ENCODE peak calls at places on chromosomes 5 and 9, in six cellular contexts. U is IMR-90, X is mesenchymal stem cell, G is H1, T is neuronal stem cell, W is trophoblast cell. N is an unnamed sample.

GRCh38 chr9:128689820-128690683 is 1.0 kb downstream of the SET start:
- DNase-seq in T (peak; percentile 41), X (peak; percentile 63), G (no peak), U (peak; percentile 37), W (no peak), N (peak; percentile 45)

GRCh38 chr9:130110596-130111021 is 56.9 kb downstream of the GPR107 start:
- DNase-seq in W (no peak), U (peak; percentile 59), X (peak; percentile 38), G (no peak), T (no peak), N (no peak)

GRCh38 chr9:85178486-85178885 is 509.0 kb downstream of the NTRK2 start:
- DNase-seq in W (no peak), T (no peak), X (no peak), U (no peak), G (no peak), N (peak; percentile 34)

GRCh38 chr5:30918171-30918570 is 275.3 kb upstream of the CDH6 start:
- DNase-seq in T (no peak), G (no peak), U (peak; percentile 81), X (no peak), W (no peak), N (no peak)

GRCh38 chr5:8756498-8757084 is 789.3 kb downstream of the SEMA5A start:
- DNase-seq in U (peak; percentile 60), G (peak; percentile 3), W (no peak), T (peak; percentile 55), X (peak; percentile 65), N (peak; percentile 36)

GRCh38 chr9:129109504-129109903 is 1.1 kb downstream of the CRAT start:
- DNase-seq in W (peak; percentile 91), U (no peak), G (no peak), T (no peak), X (peak; percentile 34), N (peak; percentile 45)

GRCh38 chr5:30725053-30725452 is 468.4 kb upstream of the CDH6 start:
- DNase-seq in W (no peak), G (no peak), U (no peak), X (no peak), T (no peak), N (no peak)

GRCh38 chr5:32852535-32852934 is 141.4 kb downstream of the NPR3 start:
- DNase-seq in U (peak; percentile 89), T (peak; percentile 42), X (peak; percentile 51), G (peak; percentile 33), W (no peak), N (peak; percentile 76)

GRCh38 chr5:29614202-29614601 is 1579.3 kb upstream of the CDH6 start:
- DNase-seq in W (no peak), T (no peak), G (no peak), X (no peak), U (no peak), N (no peak)

GRCh38 chr5:646396-647201 is 34.5 kb downstream of the CEP72 start:
- DNase-seq in X (no peak), T (no peak), W (no peak), U (no peak), G (no peak), N (no peak)

GRCh38 chr5:55633574-55634203 is 78.4 kb downstream of the SLC38A9 start:
- DNase-seq in U (peak; percentile 55), X (peak; percentile 36), W (no peak), T (no peak), G (no peak), N (no peak)

GRCh38 chr5:179596421-179596820 is 27.1 kb downstream of the HNRNPH1 start:
- DNase-seq in X (no peak), G (no peak), T (no peak), W (no peak), U (no peak), N (no peak)

GRCh38 chr9:16689352-16689938 is 181.0 kb downstream of the BNC2 start:
- DNase-seq in W (no peak), U (peak; percentile 39), G (no peak), X (peak; percentile 48), T (no peak), N (no peak)

GRCh38 chr9:21611896-21612295 is 129.8 kb upstream of the IFNE start:
- DNase-seq in U (no peak), W (no peak), X (no peak), G (no peak), T (no peak), N (no peak)

GRCh38 chr9:6049798-6050197 is 34.4 kb upstream of the RANBP6 start:
- DNase-seq in W (peak; percentile 3), X (no peak), U (no peak), G (no peak), T (no peak), N (peak; percentile 60)

GRCh38 chr9:124045076-124045829 is 33.7 kb downstream of the LHX2 start:
- DNase-seq in T (no peak), U (peak; percentile 22), X (peak; percentile 56), G (no peak), W (no peak), N (peak; percentile 51)

GRCh38 chr9:127229691-127230417 is 34.7 kb upstream of the GARNL3 start:
- DNase-seq in U (no peak), W (no peak), G (no peak), X (no peak), T (no peak), N (no peak)

GRCh38 chr9:36319183-36319582 is 60.9 kb upstream of the GNE start:
- DNase-seq in T (no peak), X (no peak), W (no peak), G (no peak), U (no peak), N (no peak)

GRCh38 chr5:179258922-179259730 is 86.1 kb downstream of the ADAMTS2 start:
- DNase-seq in X (peak; percentile 92), U (peak; percentile 72), W (no peak), T (no peak), G (no peak), N (peak; percentile 24)

GRCh38 chr5:1235379-1235778 is 10.2 kb downstream of the SLC6A18 start:
- DNase-seq in G (no peak), T (no peak), U (no peak), X (no peak), W (no peak), N (no peak)

GRCh38 chr9:123763910-123764588 is 165.9 kb downstream of the DENND1A start:
- DNase-seq in W (peak; percentile 38), U (peak; percentile 84), X (peak; percentile 46), T (no peak), G (no peak), N (no peak)

GRCh38 chr9:129776566-129776937 is 23.7 kb upstream of the PTGES start:
- DNase-seq in T (no peak), W (no peak), X (no peak), U (peak; percentile 11), G (no peak), N (no peak)

GRCh38 chr9:77534376-77535057 is 113.6 kb downstream of the GNA14 start:
- DNase-seq in U (no peak), X (no peak), G (no peak), W (no peak), T (no peak), N (peak; percentile 70)

GRCh38 chr5:55853818-55854217 is 2.7 kb downstream of the IL31RA start:
- DNase-seq in W (no peak), U (peak; percentile 67), X (peak; percentile 35), T (no peak), G (no peak), N (no peak)

DNA sequence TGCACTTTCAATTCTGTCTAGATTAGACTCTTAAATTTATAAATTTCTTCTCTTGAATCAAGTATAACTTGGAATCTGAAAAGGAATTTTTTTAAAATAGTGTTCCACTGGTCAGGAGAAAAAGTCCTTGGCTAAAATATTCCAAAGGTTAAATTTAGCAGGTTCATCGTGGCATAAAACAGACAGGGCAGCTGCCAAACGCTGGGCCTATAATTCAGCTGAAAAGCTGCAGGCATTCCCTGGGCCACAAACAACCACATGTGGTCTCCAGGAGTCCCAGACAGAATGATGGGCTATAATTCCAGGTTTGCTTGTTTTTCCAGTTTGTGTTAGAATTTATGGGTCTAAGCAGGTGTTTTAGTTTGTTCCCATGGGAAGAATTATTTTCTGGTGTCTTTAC is 71.1 kb upstream of the RETREG1 start:
- DNase-seq in U (no peak), G (no peak), T (no peak), W (no peak), X (no peak), N (no peak)
- H4K91ac ChIP-seq in U (no peak overlapping the region), G (no peak overlapping the region), T (no peak overlapping the region), W (no peak overlapping the region), X (no peak overlapping the region), N (no peak overlapping the region)

GRCh38 chr5:17218353-17219005 is 1.0 kb downstream of the BASP1 start:
- DNase-seq in X (peak; percentile 84), T (peak; percentile 20), U (peak; percentile 67), G (no peak), W (peak; percentile 56), N (no peak)

GRCh38 chr5:17219006-17219422 is 1.6 kb downstream of the BASP1 start:
- DNase-seq in X (peak; percentile 48), U (no peak), T (peak; percentile 64), G (no peak), W (no peak), N (peak; percentile 75)

GRCh38 chr5:17217421-17218352 is at the start of gene BASP1:
- DNase-seq in G (no peak), W (peak; percentile 71), X (peak; percentile 85), T (peak; percentile 80), U (peak; percentile 75), N (peak; percentile 86)

GRCh38 chr5:17216974-17217325 is 481 bp upstream of the BASP1 start:
- DNase-seq in U (peak; percentile 51), T (peak; percentile 71), X (peak; percentile 77), W (peak; percentile 21), G (no peak), N (peak; percentile 59)

GRCh38 chr5:17219431-17219830 is 2.0 kb downstream of the BASP1 start:
- DNase-seq in G (no peak), U (no peak), W (no peak), X (no peak), T (no peak), N (no peak)
- H3K27ac ChIP-seq in G (no peak overlapping the region), U (peak overlapping the region; percentile 48), W (no peak overlapping the region), X (no peak overlapping the region), T (no peak overlapping the region), N (no peak overlapping the region)

DNA sequence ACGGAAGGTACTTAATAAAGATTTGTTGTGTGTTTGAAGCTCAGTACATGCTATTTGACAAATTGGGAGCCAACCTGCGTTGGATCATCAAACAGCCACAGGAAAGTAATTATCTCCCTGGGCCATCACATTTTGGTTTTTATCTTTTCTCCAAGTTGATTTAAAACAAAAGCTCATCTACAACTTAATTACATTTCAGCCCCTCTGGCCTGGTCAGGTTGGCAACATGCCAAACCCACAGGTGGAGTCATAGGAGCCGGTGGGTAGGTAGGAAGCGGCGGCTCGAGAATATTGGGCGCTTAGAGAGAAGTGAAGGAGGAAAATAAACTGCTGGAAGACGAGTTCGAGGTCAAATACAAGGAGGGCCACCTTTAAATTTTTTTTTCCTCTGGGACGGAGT is 64.9 kb upstream of the FANCC start:
- DNase-seq in T (no peak), W (no peak), G (no peak), X (no peak), U (no peak), N (no peak)
- H3K4ac ChIP-seq in T (no peak overlapping the region), W (no peak overlapping the region), G (no peak overlapping the region), X (no peak overlapping the region), U (peak overlapping the region; percentile 81), N (no peak overlapping the region)

DNA sequence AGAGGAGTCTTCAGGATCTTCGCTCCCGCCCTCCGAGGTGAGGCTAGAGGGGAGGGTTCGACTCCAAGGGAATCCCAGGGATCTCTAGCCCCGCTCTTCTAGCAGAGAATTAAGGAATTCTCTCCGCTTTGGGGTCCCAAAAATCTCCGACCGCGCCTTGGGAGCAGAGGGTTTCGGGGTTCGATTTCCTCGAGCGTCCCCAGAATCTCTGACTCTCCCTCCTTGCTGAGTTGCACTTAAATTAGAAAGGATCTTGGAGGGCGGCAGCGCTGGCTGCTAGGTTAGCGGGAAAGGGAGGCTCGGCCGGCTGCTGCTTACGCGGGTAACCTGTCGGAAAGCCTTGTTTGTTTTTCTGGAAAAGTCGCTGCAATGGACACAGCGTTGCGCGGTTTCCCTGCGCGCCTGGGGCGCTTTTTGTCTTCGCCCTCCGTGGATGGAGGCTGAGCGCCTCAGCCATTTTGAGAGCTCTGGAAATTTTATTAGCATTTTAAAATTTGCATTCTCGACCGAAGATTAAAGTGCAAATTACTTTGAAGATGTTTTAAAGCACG is 1.5 kb downstream of the DMRT1 start:
- DNase-seq in G (no peak), U (no peak), T (peak; percentile 35), X (no peak), W (no peak), N (peak; percentile 57)
- H4K91ac ChIP-seq in G (no peak overlapping the region), U (no peak overlapping the region), T (no peak overlapping the region), X (no peak overlapping the region), W (no peak overlapping the region), N (no peak overlapping the region)

N was measured in H9.